ENCODE peak calls at places on chromosome 16, in seven cellular contexts. T, Y, P, H, A, F and O are unnamed samples.

GRCh38 chr16:67917852-67918236 is 13.8 kb downstream of the CTRL start:
- DNase-seq in P (peak), F (peak), A (peak), Y (no peak), H (no peak), T (no peak), O (peak)

GRCh38 chr16:78607465-78607864 is 508.0 kb downstream of the WWOX start:
- DNase-seq in T (no peak), F (no peak), Y (no peak), A (no peak), P (peak), H (no peak), O (no peak)

GRCh38 chr16:25411376-25412081 is 153.9 kb upstream of the ZKSCAN2 start:
- DNase-seq in Y (no peak), T (no peak), A (no peak), F (no peak), H (no peak), P (no peak), O (no peak)

GRCh38 chr16:11955713-11956123 is 9.3 kb upstream of the TNFRSF17 start:
- DNase-seq in Y (no peak), A (peak), F (peak), T (no peak), P (peak), H (no peak), O (no peak)

GRCh38 chr16:24943471-24943870 is 71.7 kb downstream of the ARHGAP17 start:
- DNase-seq in H (no peak), T (no peak), A (no peak), F (no peak), P (no peak), Y (no peak), O (no peak)

GRCh38 chr16:77290451-77291110 is 91.4 kb downstream of the SYCE1L start:
- DNase-seq in T (peak), P (no peak), F (peak), Y (no peak), H (no peak), A (no peak), O (no peak)

GRCh38 chr16:47695746-47696145 is 234.6 kb downstream of the PHKB start:
- DNase-seq in H (no peak), A (no peak), P (no peak), F (no peak), T (no peak), Y (no peak), O (no peak)

GRCh38 chr16:12228607-12229499 is 252.3 kb downstream of the SNX29 start:
- DNase-seq in A (no peak), T (peak), Y (peak), H (peak), P (peak), F (peak), O (no peak)

GRCh38 chr16:17724242-17724898 is 253.6 kb upstream of the XYLT1 start:
- DNase-seq in T (no peak), F (peak), A (no peak), H (no peak), P (peak), Y (no peak), O (no peak)

GRCh38 chr16:31129568-31130335 is 5.8 kb downstream of the PRSS8 start:
- DNase-seq in Y (no peak), H (peak), F (no peak), T (no peak), P (no peak), A (no peak), O (no peak)

GRCh38 chr16:57591086-57591869 is 37.2 kb upstream of the ADGRG1 start:
- DNase-seq in F (peak), A (peak), T (peak), H (peak), Y (peak), P (peak), O (peak)

GRCh38 chr16:79528281-79528680 is 72.3 kb downstream of the MAF start:
- DNase-seq in H (no peak), F (no peak), T (no peak), P (no peak), A (no peak), Y (no peak), O (no peak)

GRCh38 chr16:88491560-88492310 is 38.7 kb downstream of the ZFPM1 start:
- DNase-seq in A (no peak), T (no peak), Y (no peak), F (no peak), H (no peak), P (no peak), O (no peak)

GRCh38 chr16:24980077-24980793 is 34.9 kb downstream of the ARHGAP17 start:
- DNase-seq in P (no peak), A (peak), H (no peak), F (no peak), Y (no peak), T (no peak), O (no peak)

GRCh38 chr16:85431431-85432124 is 181.5 kb upstream of the GSE1 start:
- DNase-seq in P (no peak), F (no peak), Y (no peak), T (peak), A (no peak), H (peak), O (no peak)

GRCh38 chr16:88584676-88585075 is 14.5 kb downstream of the ZC3H18 start:
- DNase-seq in Y (no peak), H (no peak), A (no peak), T (no peak), P (no peak), F (no peak), O (no peak)

GRCh38 chr16:78060295-78060694 is 37.9 kb downstream of the CLEC3A start:
- DNase-seq in P (no peak), A (no peak), H (no peak), Y (no peak), T (no peak), F (no peak), O (no peak)

GRCh38 chr16:72891291-72892227 is 156.4 kb downstream of the ZFHX3 start:
- DNase-seq in H (no peak), F (no peak), T (no peak), Y (no peak), A (no peak), P (no peak), O (no peak)

GRCh38 chr16:30737794-30738648 is 10.2 kb upstream of the PHKG2 start:
- DNase-seq in F (no peak), T (no peak), H (peak), A (no peak), Y (no peak), P (no peak), O (no peak)